ENCODE peak calls at places on chromosomes 12 and 14, in four cellular contexts. G, W, T and E are unnamed samples.

GRCh38 chr14:86540636-86541247 is 1010.8 kb downstream of the FLRT2 start:
- DNase-seq in W (peak), G (no peak), T (no peak), E (no peak)

GRCh38 chr12:131487379-131488129 is 223.3 kb upstream of the SFSWAP start:
- DNase-seq in W (peak), T (no peak), G (no peak), E (no peak)

GRCh38 chr14:104586832-104587620 is 7.5 kb downstream of the C14orf180 start:
- DNase-seq in T (no peak), W (peak), G (no peak), E (no peak)

GRCh38 chr14:23095196-23096108 is at the start of gene C14orf119:
- DNase-seq in W (peak), G (peak), T (peak), E (peak)

GRCh38 chr14:74380845-74381244 is 32.6 kb downstream of the VRTN start:
- DNase-seq in G (no peak), W (no peak), T (no peak), E (no peak)

GRCh38 chr12:94260717-94261116 is 112.3 kb downstream of the PLXNC1 start:
- DNase-seq in W (no peak), T (no peak), G (no peak), E (no peak)

GRCh38 chr14:53528114-53528513 is 375.0 kb upstream of the DDHD1 start:
- DNase-seq in G (no peak), W (peak), T (no peak), E (no peak)

GRCh38 chr12:62910549-62911169 is 24.3 kb downstream of the PPM1H start:
- DNase-seq in G (no peak), T (no peak), W (no peak), E (no peak)